ENCODE peak calls at places on chromosomes 12 and 14, in seven cellular contexts. F is IMR-90, O is adrenal gland, P is heart left ventricle, J is esophagus muscularis mucosa, N is HepG2, E is esophagus squamous epithelium. B is an unnamed sample. For H3K4me1 and H3K27me3, the result is how much of the 10 kb centered on the place peaks cover.

GRCh38 chr12:16076553-16076952 is 165.4 kb downstream of the DERA start:
- DNase-seq in F (peak), O (no peak), P (no peak), J (no peak), N (peak), E (no peak), B (peak)

GRCh38 chr12:89497005-89497404 is 27.6 kb downstream of the GALNT4 start:
- DNase-seq in F (peak), O (no peak), P (no peak), J (peak), N (no peak), E (no peak), B (no peak)

GRCh38 chr12:31868980-31869379 is 90.2 kb upstream of the RESF1 start:
- DNase-seq in F (peak), O (peak), P (peak), J (no peak), N (no peak), E (no peak), B (peak)

GRCh38 chr12:46401703-46402102 is 29.1 kb upstream of the SLC38A2 start:
- DNase-seq in F (peak), O (no peak), P (peak), J (no peak), N (no peak), E (no peak), B (peak)

GRCh38 chr12:121915841-121916321 is 2.5 kb upstream of the CFAP251 start:
- DNase-seq in F (peak), O (no peak), P (no peak), J (no peak), N (no peak), E (no peak), B (no peak)

GRCh38 chr12:32549675-32550079 is 129.4 kb upstream of the DNM1L start:
- DNase-seq in F (peak), O (no peak), P (no peak), J (no peak), N (no peak), E (no peak), B (no peak)

GRCh38 chr14:58716706-58717105 is 78.9 kb downstream of the DACT1 start:
- DNase-seq in F (no peak), O (no peak), P (no peak), J (no peak), N (no peak), E (no peak), B (no peak)

GRCh38 chr12:93827179-93827578 is 150.0 kb downstream of the CRADD start:
- DNase-seq in F (no peak), O (no peak), P (no peak), J (no peak), N (no peak), E (no peak), B (no peak)

GRCh38 chr14:37036669-37037341 is 135.6 kb downstream of the SLC25A21 start:
- DNase-seq in F (peak), O (no peak), P (no peak), J (no peak), N (peak), E (no peak), B (no peak)

GRCh38 chr14:77616133-77616453 is 344 bp downstream of the SPTLC2 start:
- DNase-seq in F (no peak), O (peak), P (no peak), J (no peak), N (no peak), E (no peak), B (no peak)

GRCh38 chr12:93591137-93591868 is 18.8 kb downstream of the SOCS2 start:
- DNase-seq in F (peak), O (peak), P (peak), J (peak), N (no peak), E (peak), B (peak)

GRCh38 chr12:115617391-115617790 is 660.1 kb downstream of the MED13L start:
- DNase-seq in F (no peak), O (no peak), P (no peak), J (no peak), N (no peak), E (no peak), B (no peak)

GRCh38 chr14:98290596-98290995 is 981.4 kb downstream of the BCL11B start:
- DNase-seq in F (no peak), O (no peak), P (no peak), J (peak), N (no peak), E (no peak), B (no peak)

GRCh38 chr12:120126635-120127005 is 10.1 kb upstream of the RAB35 start:
- DNase-seq in F (peak), O (peak), P (peak), J (no peak), N (no peak), E (no peak), B (no peak)

GRCh38 chr14:59277659-59278058 is 89.2 kb downstream of the DAAM1 start:
- DNase-seq in F (no peak), O (no peak), P (no peak), J (no peak), N (no peak), E (no peak), B (no peak)

GRCh38 chr12:30622509-30622908 is 73.2 kb downstream of the IPO8 start:
- DNase-seq in F (peak), O (no peak), P (no peak), J (no peak), N (no peak), E (no peak), B (no peak)

GRCh38 chr14:92627707-92628215 is 114.2 kb downstream of the RIN3 start:
- DNase-seq in F (no peak), O (no peak), P (no peak), J (no peak), N (no peak), E (no peak), B (no peak)

GRCh38 chr12:131457331-131458047 is 253.4 kb upstream of the SFSWAP start:
- DNase-seq in F (no peak), O (no peak), P (no peak), J (no peak), N (no peak), E (no peak), B (no peak)

GRCh38 chr14:70782361-70782760 is 27.0 kb downstream of the MAP3K9 start:
- DNase-seq in F (peak), O (no peak), P (no peak), J (no peak), N (no peak), E (no peak), B (no peak)

GRCh38 chr14:92540472-92541048 is 27.0 kb downstream of the RIN3 start:
- DNase-seq in F (peak), O (peak), P (peak), J (peak), N (no peak), E (peak), B (peak)

GRCh38 chr14:91891721-91892220 is 24.4 kb upstream of the TC2N start:
- DNase-seq in F (no peak), O (no peak), P (no peak), J (no peak), N (no peak), E (no peak), B (peak)

GRCh38 chr12:96780330-96780729 is 126.7 kb upstream of the NEDD1 start:
- DNase-seq in F (no peak), O (no peak), P (no peak), J (no peak), N (no peak), E (no peak), B (no peak)

GRCh38 chr12:89243786-89244185 is 108.5 kb downstream of the DUSP6 start:
- DNase-seq in F (peak), O (no peak), P (no peak), J (no peak), N (no peak), E (no peak), B (no peak)

GRCh38 chr14:96121660-96122395 is 82.7 kb downstream of the C14orf132 start:
- DNase-seq in F (peak), O (peak), P (no peak), J (no peak), N (no peak), E (no peak), B (no peak)

GRCh38 chr14:61925043-61925442 is 162.8 kb downstream of the SNAPC1 start:
- DNase-seq in F (peak), O (no peak), P (no peak), J (no peak), N (peak), E (no peak), B (no peak)

GRCh38 chr14:103657466-103657865 is 28.5 kb downstream of the KLC1 start:
- DNase-seq in F (peak), O (no peak), P (no peak), J (no peak), N (no peak), E (no peak), B (no peak)

GRCh38 chr12:84817297-84817696 is 95.3 kb downstream of the SLC6A15 start:
- DNase-seq in F (no peak), O (no peak), P (no peak), J (no peak), N (no peak), E (no peak), B (no peak)

GRCh38 chr14:73610692-73611091 is 1.6 kb upstream of the ACOT6 start:
- DNase-seq in F (peak), O (no peak), P (no peak), J (no peak), N (peak), E (no peak), B (no peak)

GRCh38 chr12:64912501-64912900 is 88.1 kb downstream of the TBC1D30 start:
- DNase-seq in F (peak), O (peak), P (no peak), J (no peak), N (no peak), E (no peak), B (no peak)

DNA sequence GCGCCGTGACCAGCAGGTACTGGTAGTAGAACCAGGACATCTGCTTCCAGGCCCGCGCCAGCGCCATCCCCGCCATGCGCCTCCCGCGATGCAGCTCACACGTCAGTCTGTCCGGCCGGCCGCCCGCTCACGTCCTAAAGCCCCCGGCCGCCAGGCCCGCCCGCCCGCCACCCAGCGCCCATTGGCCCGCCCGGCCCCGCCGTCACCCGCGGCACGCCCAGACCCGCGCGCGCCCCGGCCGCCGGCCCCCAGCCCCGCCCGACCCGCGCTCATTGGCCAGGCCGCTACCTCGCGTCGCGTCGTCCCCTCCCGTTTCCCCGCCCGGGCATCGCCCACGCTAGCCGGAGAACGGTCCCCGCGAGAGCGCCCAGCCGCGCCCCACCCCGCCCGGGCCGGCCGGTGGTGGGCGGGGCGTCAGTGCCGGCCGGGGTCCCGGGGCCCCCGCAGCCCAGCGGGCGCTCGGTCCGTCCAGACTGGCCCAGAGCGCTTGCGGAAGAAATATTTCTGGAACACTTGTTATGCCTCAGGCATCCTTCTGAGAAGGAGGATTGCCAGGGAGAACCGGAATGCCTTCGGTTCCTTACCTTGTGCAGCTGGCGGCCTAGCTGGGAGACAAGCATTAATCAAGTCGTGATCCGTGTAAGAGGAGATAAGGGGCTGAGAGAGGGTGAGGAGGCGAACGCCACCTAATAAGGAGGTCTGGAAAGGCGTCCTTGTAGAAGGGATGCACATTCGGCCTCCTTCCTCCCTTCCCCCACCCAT is at the start of gene SPTSSA:
- DNase-seq in F (peak), O (peak), P (peak), J (peak), N (peak), E (peak), B (peak)
- TF ChIP-seq POLR2A in F (peak), O (peak), P (peak), J (peak), N (peak), E (no peak), B (peak)

GRCh38 chr12:108638997-108639822 is 5.5 kb upstream of the SELPLG start:
- DNase-seq in F (no peak), O (no peak), P (no peak), J (no peak), N (no peak), E (no peak), B (no peak)

GRCh38 chr12:108642269-108642870 is 8.7 kb upstream of the SELPLG start:
- DNase-seq in F (no peak), O (no peak), P (no peak), J (no peak), N (no peak), E (no peak), B (no peak)

GRCh38 chr12:108641446-108642268 is 8.0 kb upstream of the SELPLG start:
- DNase-seq in F (no peak), O (no peak), P (no peak), J (no peak), N (no peak), E (no peak), B (no peak)

GRCh38 chr12:108642899-108643654 is 9.4 kb upstream of the SELPLG start:
- DNase-seq in F (no peak), O (no peak), P (no peak), J (no peak), N (no peak), E (no peak), B (no peak)

DNA sequence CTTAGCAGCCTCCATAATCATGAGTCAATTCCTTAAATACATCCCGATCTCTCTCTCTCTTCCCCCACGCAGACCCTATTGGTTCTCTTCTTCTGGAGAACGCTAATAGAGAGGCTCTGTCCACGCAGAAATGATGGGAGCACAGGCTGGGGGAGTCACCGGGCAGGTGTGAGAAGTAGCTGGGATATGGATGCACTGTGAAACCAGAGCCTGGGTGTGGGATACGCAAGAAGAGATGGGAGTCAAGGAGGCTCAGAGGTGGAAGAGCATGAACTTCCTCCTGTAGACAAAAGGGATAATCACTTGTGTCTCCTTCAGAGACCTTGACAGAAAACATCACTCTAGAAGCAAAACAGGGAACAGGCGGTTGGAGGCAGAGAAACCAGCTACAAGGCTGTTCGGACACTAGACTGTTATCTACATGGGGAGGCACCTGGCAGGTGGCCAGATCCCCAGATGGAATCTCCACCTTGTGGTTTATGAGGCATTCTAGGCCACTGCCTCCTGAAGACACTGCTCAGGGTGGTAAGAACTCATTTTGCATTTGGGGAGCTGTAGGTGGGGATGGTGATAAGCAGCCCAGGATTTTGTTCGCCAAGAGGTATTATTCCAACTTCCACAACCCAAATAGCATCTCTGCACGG is 7.2 kb upstream of the SELPLG start:
- DNase-seq in F (peak), O (peak), P (no peak), J (no peak), N (no peak), E (no peak), B (peak)
- H3K4me1 ChIP-seq in F (under half), O (under half), P (under half), J (half or more), N (under half), E (under half), B (under half)

GRCh38 chr12:108430926-108431325 is 84.2 kb upstream of the FICD start:
- DNase-seq in F (no peak), O (no peak), P (no peak), J (no peak), N (no peak), E (no peak), B (no peak)
- H3K27me3 ChIP-seq in F (under half), O (under half), P (under half), J (under half), N (under half), E (under half), B (under half)

GRCh38 chr12:130162771-130163460 is 652 bp downstream of the FZD10 start:
- DNase-seq in F (no peak), O (no peak), P (no peak), J (no peak), N (no peak), E (no peak), B (no peak)

GRCh38 chr12:130162267-130162666 is at the start of gene FZD10:
- DNase-seq in F (no peak), O (no peak), P (peak), J (no peak), N (no peak), E (no peak), B (no peak)

GRCh38 chr12:130160306-130160705 is 2.0 kb upstream of the FZD10 start:
- DNase-seq in F (no peak), O (no peak), P (no peak), J (no peak), N (no peak), E (no peak), B (no peak)

GRCh38 chr12:130160711-130161231 is 1.5 kb upstream of the FZD10 start:
- DNase-seq in F (no peak), O (no peak), P (no peak), J (no peak), N (no peak), E (no peak), B (no peak)

GRCh38 chr12:130161261-130162231 is 718 bp upstream of the FZD10 start:
- DNase-seq in F (no peak), O (no peak), P (peak), J (no peak), N (no peak), E (no peak), B (peak)
- TF ChIP-seq POLR2A in F (no peak), O (no peak), P (no peak), J (no peak), N (no peak), E (no peak), B (no peak)

GRCh38 chr12:56677680-56678079 is 10.4 kb downstream of the PTGES3 start:
- DNase-seq in F (no peak), O (no peak), P (no peak), J (no peak), N (no peak), E (no peak), B (no peak)
- H3K4me1 ChIP-seq in F (under half), O (under half), P (under half), J (half or more), N (half or more), E (under half), B (half or more)

GRCh38 chr14:52266782-52267181 is 716 bp upstream of the PTGDR start:
- DNase-seq in F (no peak), O (no peak), P (no peak), J (no peak), N (no peak), E (no peak), B (no peak)
- H3K27me3 ChIP-seq in F (under half), O (under half), P (under half), J (under half), N (under half), E (under half), B (under half)

DNA sequence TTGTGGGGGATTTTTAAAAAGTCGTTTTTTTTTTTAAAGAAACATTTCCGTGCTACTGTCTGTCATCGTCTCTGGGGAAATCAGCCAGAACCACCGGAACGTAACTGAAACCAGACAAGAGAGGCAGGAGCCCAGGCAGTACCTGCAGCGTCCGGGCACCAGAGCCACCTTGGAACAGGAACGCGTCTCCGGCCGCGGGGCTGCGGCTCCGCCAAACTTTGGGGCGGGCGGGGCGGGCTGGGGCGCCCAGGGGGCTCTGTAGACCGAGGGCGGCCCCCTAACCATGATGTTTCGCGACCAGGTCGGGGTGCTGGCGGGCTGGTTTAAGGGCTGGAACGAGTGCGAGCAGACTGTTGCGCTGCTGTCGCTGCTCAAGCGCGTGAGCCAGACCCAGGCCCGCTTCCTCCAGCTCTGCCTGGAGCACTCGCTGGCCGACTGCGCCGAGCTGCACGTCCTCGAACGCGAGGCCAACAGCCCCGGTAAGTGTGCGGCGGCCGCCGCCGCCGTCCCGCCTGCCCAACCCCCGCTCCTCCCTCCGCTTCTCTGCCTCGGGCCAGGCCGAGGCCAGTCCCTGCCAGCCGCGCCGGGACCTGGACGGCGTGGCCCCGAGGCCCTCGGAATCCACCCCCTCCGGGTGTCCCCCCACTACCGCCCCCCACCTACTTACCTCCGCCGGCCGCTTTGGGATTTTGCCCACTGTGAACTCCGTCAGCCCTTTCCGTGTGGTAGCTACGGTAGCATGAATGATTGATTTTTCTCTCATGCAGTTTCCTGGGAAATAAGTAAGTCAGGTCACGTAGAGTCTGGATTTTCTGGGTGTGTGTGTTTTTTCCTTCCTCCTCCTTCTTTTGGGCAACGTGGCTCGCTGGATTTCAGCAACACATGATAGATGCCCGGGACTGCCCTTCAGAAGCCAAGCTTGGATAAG is 970 bp downstream of the SAMD4A start:
- DNase-seq in F (no peak), O (peak), P (peak), J (no peak), N (peak), E (no peak), B (peak)
- TF ChIP-seq POLR2A in F (no peak), O (peak), P (no peak), J (no peak), N (peak), E (no peak), B (no peak)

DNA sequence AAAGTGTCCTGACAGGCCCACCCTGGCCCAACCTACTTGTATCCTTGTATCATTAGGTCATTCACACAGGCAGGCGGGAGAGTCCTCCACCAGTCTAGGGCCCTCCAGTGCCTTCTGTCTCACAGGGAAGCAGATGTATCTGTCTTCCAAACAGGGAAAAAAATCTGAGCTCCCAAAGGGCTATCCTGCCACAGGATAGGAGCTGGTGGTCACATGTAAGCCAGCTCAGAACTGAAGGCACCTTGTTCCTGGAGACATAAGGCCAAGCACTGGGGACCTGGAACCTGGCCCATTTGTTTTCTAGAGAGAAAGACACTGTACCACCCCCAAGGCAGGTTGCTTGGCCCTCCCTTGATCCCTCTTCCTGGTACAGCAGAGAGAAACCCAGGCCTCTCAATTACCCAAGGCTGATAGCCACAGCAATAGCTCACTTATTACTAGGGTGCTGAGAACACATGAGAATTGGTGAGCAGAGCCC is 19.4 kb upstream of the PLEKHH1 start:
- DNase-seq in F (no peak), O (no peak), P (no peak), J (no peak), N (no peak), E (no peak), B (peak)
- H3K4me1 ChIP-seq in F (under half), O (under half), P (under half), J (under half), N (under half), E (under half), B (under half)

GRCh38 chr12:117499759-117500485 is 138.5 kb upstream of the NOS1 start:
- DNase-seq in F (no peak), O (no peak), P (no peak), J (no peak), N (no peak), E (no peak), B (no peak)
- H3K27me3 ChIP-seq in F (under half), O (under half), P (under half), J (under half), N (under half), E (under half), B (under half)

B was measured in body of pancreas.